ENCODE peak calls at places on chromosomes 5 and 9, in six cellular contexts. W is fibroblast of lung, M is body of pancreas, Z is keratinocyte, V is astrocyte, L is upper lobe of right lung. Q is an unnamed sample.

GRCh38 chr5:42642006-42642405 is 114.6 kb upstream of the CCDC152 start:
- DNase-seq in W (no peak), M (no peak), Z (no peak), V (no peak), L (no peak), Q (no peak)

GRCh38 chr9:13450723-13451122 is 171.2 kb upstream of the MPDZ start:
- DNase-seq in W (peak; percentile 42), M (no peak), Z (no peak), V (peak; percentile 35), L (no peak), Q (peak; percentile 37)

GRCh38 chr5:176866913-176867312 is 32.2 kb downstream of the HK3 start:
- DNase-seq in W (no peak), M (no peak), Z (no peak), V (no peak), L (no peak), Q (no peak)

GRCh38 chr5:149160291-149160787 is 19.0 kb downstream of the ABLIM3 start:
- DNase-seq in W (no peak), M (no peak), Z (no peak), V (no peak), L (no peak), Q (no peak)

GRCh38 chr9:128053560-128053959 is 13.6 kb downstream of the NAIF1 start:
- DNase-seq in W (no peak), M (no peak), Z (no peak), V (no peak), L (peak; percentile 69), Q (no peak)

GRCh38 chr5:9776525-9776924 is 146.4 kb upstream of the TAS2R1 start:
- DNase-seq in W (peak; percentile 72), M (no peak), Z (no peak), V (peak; percentile 68), L (no peak), Q (peak; percentile 49)

GRCh38 chr5:83644301-83644700 is 76.4 kb downstream of the HAPLN1 start:
- DNase-seq in W (no peak), M (no peak), Z (no peak), V (no peak), L (no peak), Q (no peak)

GRCh38 chr9:71796368-71796767 is 28.1 kb upstream of the CEMIP2 start:
- DNase-seq in W (no peak), M (no peak), Z (no peak), V (no peak), L (no peak), Q (no peak)

GRCh38 chr5:62376064-62376463 is 27.6 kb downstream of the DIMT1 start:
- DNase-seq in W (peak; percentile 25), M (no peak), Z (no peak), V (peak; percentile 19), L (no peak), Q (peak; percentile 29)

GRCh38 chr5:179558912-179559279 is 8.5 kb downstream of the RUFY1 start:
- DNase-seq in W (peak; percentile 38), M (peak; percentile 55), Z (no peak), V (peak; percentile 15), L (peak; percentile 70), Q (peak; percentile 33)

GRCh38 chr9:13090588-13090987 is 188.9 kb downstream of the MPDZ start:
- DNase-seq in W (no peak), M (no peak), Z (no peak), V (no peak), L (no peak), Q (peak; percentile 17)

GRCh38 chr5:34771076-34771475 is 67.9 kb upstream of the TTC23L start:
- DNase-seq in W (no peak), M (no peak), Z (no peak), V (no peak), L (no peak), Q (no peak)

GRCh38 chr9:133839822-133840329 is 101.7 kb upstream of the SARDH start:
- DNase-seq in W (no peak), M (no peak), Z (no peak), V (no peak), L (no peak), Q (peak; percentile 55)

GRCh38 chr5:124824637-124825158 is 78.3 kb upstream of the ZNF608 start:
- DNase-seq in W (peak; percentile 89), M (no peak), Z (no peak), V (peak; percentile 89), L (no peak), Q (peak; percentile 92)

GRCh38 chr5:168023190-168023589 is 268.3 kb upstream of the WWC1 start:
- DNase-seq in W (no peak), M (no peak), Z (no peak), V (no peak), L (no peak), Q (peak; percentile 4)

GRCh38 chr5:1021136-1021968 is 12.8 kb downstream of the NKD2 start:
- DNase-seq in W (no peak), M (peak; percentile 5), Z (no peak), V (no peak), L (no peak), Q (no peak)

GRCh38 chr5:90558344-90559192 is at the start of gene ADGRV1:
- DNase-seq in W (peak; percentile 76), M (peak; percentile 95), Z (no peak), V (peak; percentile 62), L (peak; percentile 95), Q (peak; percentile 61)

GRCh38 chr5:31999470-31999869 is 174.6 kb downstream of the GOLPH3 start:
- DNase-seq in W (no peak), M (no peak), Z (no peak), V (no peak), L (no peak), Q (no peak)

GRCh38 chr5:139344177-139344576 is 2.5 kb downstream of the PAIP2 start:
- DNase-seq in W (no peak), M (no peak), Z (no peak), V (no peak), L (no peak), Q (no peak)

GRCh38 chr9:121837113-121838010 is 185.9 kb downstream of the DAB2IP start:
- DNase-seq in W (peak; percentile 29), M (no peak), Z (no peak), V (no peak), L (peak; percentile 53), Q (peak; percentile 30)

GRCh38 chr9:130433168-130433946 is 11.4 kb upstream of the ASS1 start:
- DNase-seq in W (peak; percentile 62), M (peak; percentile 49), Z (no peak), V (peak; percentile 35), L (no peak), Q (peak; percentile 31)

GRCh38 chr9:86275962-86276361 is 6.4 kb downstream of the ISCA1 start:
- DNase-seq in W (no peak), M (no peak), Z (no peak), V (no peak), L (no peak), Q (no peak)

GRCh38 chr9:35549466-35549865 is 55.6 kb upstream of the TESK1 start:
- DNase-seq in W (peak; percentile 38), M (no peak), Z (no peak), V (peak; percentile 20), L (no peak), Q (peak; percentile 52)

GRCh38 chr5:177432905-177433657 is 6.6 kb downstream of the GRK6 start:
- DNase-seq in W (no peak), M (no peak), Z (no peak), V (no peak), L (peak; percentile 56), Q (no peak)

GRCh38 chr9:96125624-96126023 is 176.4 kb downstream of the HSD17B3 start:
- DNase-seq in W (no peak), M (no peak), Z (no peak), V (no peak), L (no peak), Q (no peak)

GRCh38 chr5:134533115-134533815 is 7.8 kb downstream of the JADE2 start:
- DNase-seq in W (no peak), M (peak; percentile 23), Z (no peak), V (no peak), L (peak; percentile 79), Q (peak; percentile 71)

DNA sequence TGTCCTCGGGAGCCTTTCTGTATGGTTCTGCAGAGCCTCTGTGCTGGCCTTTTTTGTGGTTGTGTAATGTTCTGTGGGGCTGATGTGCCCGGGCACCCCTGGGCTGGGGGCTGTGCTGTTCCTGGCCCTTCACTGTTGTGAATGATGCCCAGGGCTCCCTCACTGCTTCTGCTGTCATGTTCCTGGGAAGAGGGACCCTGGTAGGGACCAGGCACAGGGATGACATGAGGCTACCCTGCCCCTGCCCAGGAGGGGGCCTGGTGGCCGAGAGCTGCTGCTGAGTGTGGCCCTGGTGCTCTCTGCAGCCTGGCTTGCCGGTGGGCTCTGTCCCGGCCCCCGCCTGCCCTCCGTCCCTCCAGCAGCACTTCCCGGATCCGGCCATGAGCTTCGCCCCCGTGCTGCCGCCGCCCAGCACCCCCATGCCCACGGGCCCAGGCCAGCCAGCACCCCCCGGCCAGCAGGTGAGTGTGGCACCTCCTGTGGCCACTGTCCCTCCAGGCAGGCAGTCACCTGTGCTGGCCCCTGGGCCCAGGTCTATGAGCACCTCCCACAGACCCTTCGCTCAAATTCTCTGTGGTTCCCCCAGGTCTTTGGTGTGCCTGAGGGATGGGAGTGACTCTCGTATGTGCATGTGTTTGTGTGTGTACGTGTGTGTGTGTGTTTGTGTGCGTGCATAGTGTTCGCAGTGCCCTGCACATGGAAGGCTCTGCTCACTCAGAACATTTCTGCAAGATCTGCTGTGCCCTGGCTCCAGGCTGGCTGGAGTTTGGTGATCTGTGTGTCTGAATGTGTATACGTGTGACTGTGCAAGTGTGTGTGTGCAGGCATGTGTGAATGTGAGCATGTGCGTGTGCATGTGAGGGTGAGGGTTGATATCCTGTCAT is 72.3 kb downstream of the WNK2 start:
- DNase-seq in W (no peak), M (peak; percentile 3), Z (no peak), V (no peak), L (peak; percentile 55), Q (no peak)
- H3K4me3 ChIP-seq in W (no peak overlapping the region), M (no peak overlapping the region), Z (no peak overlapping the region), V (no peak overlapping the region), L (no peak overlapping the region), Q (no peak overlapping the region)

GRCh38 chr5:127442085-127442484 is 75.4 kb upstream of the PRRC1 start:
- DNase-seq in W (no peak), M (no peak), Z (no peak), V (peak; percentile 4), L (no peak), Q (peak; percentile 55)
- TF ChIP-seq CTCF in W (peak; percentile 20), M (peak; percentile 26), Z (no peak), V (peak; percentile 25), L (peak; percentile 8), Q (no peak)

DNA sequence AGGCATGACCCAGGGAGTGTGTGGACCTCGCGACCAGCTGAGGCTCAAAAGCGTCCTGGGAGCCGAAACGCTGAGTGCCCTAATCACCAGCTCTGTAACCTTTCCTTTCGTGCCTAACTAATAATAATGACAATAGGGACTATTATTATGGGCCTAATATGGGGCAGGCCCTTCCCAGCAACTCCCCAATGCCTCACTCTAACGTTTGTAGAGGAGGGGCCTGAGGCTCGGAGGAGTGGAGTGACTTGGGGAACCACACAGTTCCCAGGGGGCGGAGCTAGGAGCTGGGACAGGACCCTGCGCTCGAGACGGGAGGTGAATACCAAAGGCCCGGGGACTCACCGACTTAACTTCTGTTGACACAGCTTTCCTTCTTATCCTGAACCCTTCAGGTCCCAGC is 922 bp upstream of the IER5L start:
- DNase-seq in W (no peak), M (no peak), Z (no peak), V (no peak), L (no peak), Q (no peak)
- H3K4me3 ChIP-seq in W (no peak overlapping the region), M (no peak overlapping the region), Z (no peak overlapping the region), V (no peak overlapping the region), L (no peak overlapping the region), Q (no peak overlapping the region)

DNA sequence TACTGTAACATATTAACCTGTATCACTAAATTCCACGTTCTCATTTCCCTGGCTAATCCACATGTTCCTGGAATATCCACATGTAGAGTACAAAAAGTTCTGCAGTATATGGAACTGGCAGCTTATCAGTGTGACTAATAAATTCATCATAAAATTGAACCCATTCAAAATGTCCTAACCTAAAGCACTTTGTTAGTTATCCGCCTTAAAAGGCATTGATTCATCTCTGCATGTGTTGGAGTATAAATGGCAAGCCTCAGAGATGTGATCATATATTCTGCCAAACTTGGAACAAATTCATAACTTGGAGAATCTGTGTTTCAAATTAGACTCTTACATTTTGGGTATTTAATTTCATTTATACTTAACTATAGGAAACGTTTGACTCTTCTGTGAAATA is 25.2 kb upstream of the NREP start:
- DNase-seq in W (peak; percentile 38), M (no peak), Z (peak; percentile 26), V (no peak), L (no peak), Q (no peak)
- TF ChIP-seq CTCF in W (no peak), M (no peak), Z (no peak), V (no peak), L (no peak), Q (no peak)

Q was measured in cardiac fibroblast.